ENCODE peak calls at places on chromosome 3, in six cellular contexts. E is breast epithelium, G is H1, W is transverse colon, R is GM23338, J is suprapubic skin. U is an unnamed sample.

GRCh38 chr3:74353039-74353438 is 261.4 kb downstream of the CNTN3 start:
- DNase-seq in E (no peak), G (no peak), W (no peak), R (peak), J (no peak), U (no peak)

GRCh38 chr3:38722760-38723568 is 73.5 kb upstream of the SCN5A start:
- DNase-seq in E (no peak), G (no peak), W (no peak), R (no peak), J (no peak), U (peak)

GRCh38 chr3:87206070-87206469 is 21.0 kb upstream of the CHMP2B start:
- DNase-seq in E (no peak), G (no peak), W (no peak), R (no peak), J (no peak), U (no peak)

GRCh38 chr3:62144482-62144881 is 228.9 kb downstream of the FEZF2 start:
- DNase-seq in E (no peak), G (no peak), W (no peak), R (no peak), J (no peak), U (no peak)

GRCh38 chr3:79870006-79870620 is 102.3 kb upstream of the ROBO1 start:
- DNase-seq in E (no peak), G (no peak), W (no peak), R (no peak), J (no peak), U (no peak)

GRCh38 chr3:52092891-52093290 is 36.5 kb upstream of the DUSP7 start:
- DNase-seq in E (no peak), G (no peak), W (no peak), R (no peak), J (no peak), U (no peak)

GRCh38 chr3:69896095-69896494 is 103.4 kb upstream of the SAMMSON start:
- DNase-seq in E (no peak), G (no peak), W (no peak), R (no peak), J (no peak), U (no peak)

GRCh38 chr3:25621087-25621486 is 43.6 kb downstream of the TOP2B start:
- DNase-seq in E (no peak), G (no peak), W (no peak), R (no peak), J (no peak), U (no peak)

GRCh38 chr3:12810013-12810780 is 13.7 kb downstream of the CAND2 start:
- DNase-seq in E (peak), G (peak), W (peak), R (peak), J (peak), U (no peak)

GRCh38 chr3:15427981-15428380 is 583 bp downstream of the EAF1 start:
- DNase-seq in E (no peak), G (no peak), W (peak), R (peak), J (no peak), U (no peak)

GRCh38 chr3:43867673-43868072 is 176.9 kb downstream of the ABHD5 start:
- DNase-seq in E (no peak), G (no peak), W (no peak), R (no peak), J (no peak), U (peak)

GRCh38 chr3:105752791-105753415 is 115.9 kb downstream of the CBLB start:
- DNase-seq in E (no peak), G (no peak), W (peak), R (no peak), J (no peak), U (no peak)

GRCh38 chr3:15064299-15064834 is 748 bp downstream of the MRPS25 start:
- DNase-seq in E (no peak), G (no peak), W (peak), R (peak), J (no peak), U (no peak)

GRCh38 chr3:127915115-127915936 is at the start of gene KBTBD12:
- DNase-seq in E (no peak), G (peak), W (peak), R (peak), J (no peak), U (no peak)

GRCh38 chr3:98573231-98573728 is 20.1 kb downstream of the CPOX start:
- DNase-seq in E (no peak), G (no peak), W (no peak), R (peak), J (no peak), U (no peak)

GRCh38 chr3:146449076-146449475 is 20.3 kb downstream of the PLSCR2 start:
- DNase-seq in E (no peak), G (no peak), W (no peak), R (no peak), J (no peak), U (no peak)

GRCh38 chr3:1955750-1956149 is 142.9 kb upstream of the CNTN4 start:
- DNase-seq in E (no peak), G (no peak), W (no peak), R (no peak), J (no peak), U (no peak)

GRCh38 chr3:190108789-190109188 is 11.9 kb downstream of the P3H2 start:
- DNase-seq in E (no peak), G (no peak), W (no peak), R (no peak), J (no peak), U (no peak)

GRCh38 chr3:66615643-66616301 is 115.0 kb upstream of the LRIG1 start:
- DNase-seq in E (no peak), G (no peak), W (no peak), R (no peak), J (no peak), U (no peak)

GRCh38 chr3:71111784-71112440 is 471.6 kb downstream of the FOXP1 start:
- DNase-seq in E (no peak), G (no peak), W (no peak), R (no peak), J (no peak), U (no peak)
- TF ChIP-seq POLR2AphosphoS5 in E (no peak), G (no peak), W (no peak), R (no peak), J (no peak), U (no peak)

GRCh38 chr3:40453933-40454332 is 3.2 kb upstream of the RPL14 start:
- DNase-seq in E (no peak), G (no peak), W (no peak), R (no peak), J (no peak), U (no peak)
- H3K27ac ChIP-seq in E (no peak), G (no peak), W (peak), R (no peak), J (no peak), U (peak)

DNA sequence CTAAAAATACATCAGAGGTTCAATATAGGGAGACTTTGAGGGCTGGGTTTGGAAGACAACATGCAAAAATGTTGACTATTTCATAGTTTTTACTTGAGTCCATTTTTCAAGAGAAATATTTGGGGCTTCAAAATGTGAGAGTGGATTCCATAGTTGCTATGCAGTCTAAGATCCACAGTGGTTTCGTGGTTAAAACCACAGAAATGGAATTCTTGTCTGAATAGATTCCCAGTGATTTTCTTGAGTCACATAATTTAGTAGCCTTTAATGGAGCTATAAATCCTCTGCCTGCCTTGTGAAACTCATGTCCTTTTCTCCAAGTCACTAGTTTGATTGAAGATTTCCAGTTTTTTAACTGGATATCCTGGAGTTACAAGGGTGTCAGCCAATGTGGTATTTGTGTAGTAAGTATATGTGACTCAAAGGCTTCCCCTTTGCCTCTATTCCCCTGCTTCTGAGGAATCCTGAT is 94.7 kb upstream of the RBMS3 start:
- DNase-seq in E (no peak), G (no peak), W (no peak), R (no peak), J (no peak), U (no peak)
- TF ChIP-seq POLR2AphosphoS5 in E (no peak), G (no peak), W (no peak), R (no peak), J (no peak), U (no peak)

DNA sequence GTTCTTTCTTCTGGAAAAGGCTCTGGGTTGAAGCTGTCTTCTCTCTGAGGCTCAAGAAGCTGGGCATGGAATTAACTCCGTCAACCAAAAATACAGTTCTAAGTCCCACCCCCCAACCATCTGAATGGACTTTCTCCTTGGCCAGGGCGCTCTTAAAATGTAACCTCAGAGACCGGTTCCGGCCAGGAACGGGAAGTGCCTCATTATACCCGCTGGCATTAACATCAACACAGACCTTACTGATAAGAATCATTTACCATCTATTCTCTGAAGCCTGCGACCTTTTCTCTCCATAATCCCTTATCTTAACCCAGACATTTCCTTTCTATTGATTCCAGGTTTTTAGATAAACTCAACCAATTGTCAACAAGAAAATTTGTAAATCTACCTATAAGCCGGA is 64.7 kb downstream of the ATP1B3 start:
- DNase-seq in E (no peak), G (no peak), W (peak), R (no peak), J (no peak), U (no peak)
- H3K27ac ChIP-seq in E (peak), G (no peak), W (peak), R (no peak), J (peak), U (no peak)

DNA sequence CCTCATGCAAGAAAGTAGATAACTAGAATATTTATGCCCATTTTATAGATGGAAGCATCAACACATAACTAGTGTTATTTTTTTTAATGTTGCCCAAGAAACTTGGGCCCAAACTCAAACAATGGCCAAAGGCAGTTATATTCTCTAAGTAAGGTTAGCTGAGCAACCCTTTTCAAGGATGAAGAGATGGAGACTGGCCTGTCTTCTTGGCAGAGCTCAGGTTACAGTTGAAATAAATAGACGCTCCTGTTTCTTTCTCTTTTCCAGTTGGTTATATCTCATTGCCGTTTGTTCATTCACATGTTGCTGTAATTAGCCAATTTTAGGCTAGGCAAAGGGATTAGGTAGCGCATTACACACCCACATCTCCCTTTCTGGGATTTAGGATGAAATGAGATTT is 93.1 kb downstream of the CMSS1 start:
- DNase-seq in E (no peak), G (no peak), W (no peak), R (no peak), J (no peak), U (no peak)
- TF ChIP-seq POLR2AphosphoS5 in E (no peak), G (no peak), W (no peak), R (no peak), J (no peak), U (no peak)

DNA sequence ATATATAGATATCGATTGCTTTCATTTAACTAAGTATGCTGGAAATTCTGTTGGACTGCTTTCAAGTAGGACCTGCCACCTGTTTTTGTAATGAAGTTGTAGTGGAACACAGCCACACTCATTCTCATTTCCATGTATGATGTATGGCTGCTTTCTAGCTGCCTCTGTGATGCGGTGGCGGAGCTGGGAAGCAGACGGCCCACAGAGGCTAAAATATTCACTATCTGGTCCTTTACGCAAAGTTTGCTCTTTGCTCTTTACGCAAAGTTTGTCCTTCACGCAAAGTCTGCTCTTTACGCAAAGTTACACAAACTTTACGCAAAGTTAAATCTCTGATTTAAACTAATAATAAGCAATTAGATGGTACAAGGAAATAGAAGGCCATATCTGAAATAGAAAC is 91.5 kb downstream of the DLG1 start:
- DNase-seq in E (no peak), G (no peak), W (no peak), R (no peak), J (no peak), U (no peak)
- H3K27ac ChIP-seq in E (no peak), G (no peak), W (no peak), R (no peak), J (no peak), U (no peak)

U was measured in vagina.